ENCODE peak calls at places on chromosomes 1 and 21, in four cellular contexts. Z is WTC11, W is OCI-LY7, P is stomach. Q is an unnamed sample.

GRCh38 chr1:38075191-38075590 is 28.6 kb upstream of the POU3F1 start:
- DNase-seq in W (no peak), Z (no peak), P (no peak), Q (no peak)

GRCh38 chr1:194366705-194367104 is 1180.3 kb upstream of the B3GALT2 start:
- DNase-seq in P (no peak), W (no peak), Z (no peak), Q (no peak)

GRCh38 chr1:110749960-110750359 is 75.2 kb upstream of the KCNA3 start:
- DNase-seq in Z (no peak), W (no peak), P (no peak), Q (no peak)

GRCh38 chr1:11729498-11730428 is 6.2 kb upstream of the AGTRAP start:
- DNase-seq in Z (no peak), P (no peak), W (no peak), Q (no peak)

GRCh38 chr1:167548059-167548932 is 5.3 kb downstream of the CREG1 start:
- DNase-seq in P (no peak), W (no peak), Z (no peak), Q (no peak)

GRCh38 chr1:116933586-116934515 is 24.1 kb downstream of the PTGFRN start:
- DNase-seq in W (no peak), Z (no peak), P (no peak), Q (no peak)

GRCh38 chr1:177091036-177091435 is 73.5 kb downstream of the ASTN1 start:
- DNase-seq in P (no peak), W (no peak), Z (no peak), Q (no peak)

GRCh38 chr1:3924871-3925655 is 25.0 kb upstream of the C1orf174 start:
- DNase-seq in Z (no peak), P (no peak), W (no peak), Q (no peak)

GRCh38 chr1:21852282-21853129 is 40.4 kb downstream of the LDLRAD2 start:
- DNase-seq in Z (no peak), W (peak; percentile 63), P (no peak), Q (no peak)

GRCh38 chr1:12618661-12619395 is 818 bp upstream of the DHRS3 start:
- DNase-seq in P (peak; percentile 65), W (no peak), Z (peak; percentile 64), Q (no peak)

GRCh38 chr1:177948336-177948972 is 21.4 kb downstream of the SEC16B start:
- DNase-seq in P (peak; percentile 66), W (peak; percentile 52), Z (peak; percentile 58), Q (peak; percentile 23)

GRCh38 chr21:31888936-31889371 is 16.1 kb downstream of the HUNK start:
- DNase-seq in P (no peak), W (no peak), Z (no peak), Q (no peak)
- TF ChIP-seq CTCF in P (no peak), W (no peak), Z (no peak), Q (no peak)

GRCh38 chr1:202002447-202002846 is 7.9 kb upstream of the ELF3 start:
- DNase-seq in P (no peak), Z (no peak), W (no peak), Q (no peak)

GRCh38 chr1:202007279-202007678 is 3.1 kb upstream of the ELF3 start:
- DNase-seq in W (no peak), P (peak; percentile 33), Z (no peak), Q (no peak)

GRCh38 chr1:202004711-202005110 is 5.7 kb upstream of the ELF3 start:
- DNase-seq in W (no peak), Z (no peak), P (no peak), Q (no peak)

GRCh38 chr1:202007703-202008489 is 2.5 kb upstream of the ELF3 start:
- DNase-seq in W (no peak), P (peak; percentile 92), Z (peak; percentile 87), Q (no peak)

GRCh38 chr1:202005958-202006357 is 4.4 kb upstream of the ELF3 start:
- DNase-seq in Z (no peak), W (no peak), P (no peak), Q (no peak)
- TF ChIP-seq CTCF in Z (no peak), W (peak; percentile 54), P (no peak), Q (peak; percentile 62)

DNA sequence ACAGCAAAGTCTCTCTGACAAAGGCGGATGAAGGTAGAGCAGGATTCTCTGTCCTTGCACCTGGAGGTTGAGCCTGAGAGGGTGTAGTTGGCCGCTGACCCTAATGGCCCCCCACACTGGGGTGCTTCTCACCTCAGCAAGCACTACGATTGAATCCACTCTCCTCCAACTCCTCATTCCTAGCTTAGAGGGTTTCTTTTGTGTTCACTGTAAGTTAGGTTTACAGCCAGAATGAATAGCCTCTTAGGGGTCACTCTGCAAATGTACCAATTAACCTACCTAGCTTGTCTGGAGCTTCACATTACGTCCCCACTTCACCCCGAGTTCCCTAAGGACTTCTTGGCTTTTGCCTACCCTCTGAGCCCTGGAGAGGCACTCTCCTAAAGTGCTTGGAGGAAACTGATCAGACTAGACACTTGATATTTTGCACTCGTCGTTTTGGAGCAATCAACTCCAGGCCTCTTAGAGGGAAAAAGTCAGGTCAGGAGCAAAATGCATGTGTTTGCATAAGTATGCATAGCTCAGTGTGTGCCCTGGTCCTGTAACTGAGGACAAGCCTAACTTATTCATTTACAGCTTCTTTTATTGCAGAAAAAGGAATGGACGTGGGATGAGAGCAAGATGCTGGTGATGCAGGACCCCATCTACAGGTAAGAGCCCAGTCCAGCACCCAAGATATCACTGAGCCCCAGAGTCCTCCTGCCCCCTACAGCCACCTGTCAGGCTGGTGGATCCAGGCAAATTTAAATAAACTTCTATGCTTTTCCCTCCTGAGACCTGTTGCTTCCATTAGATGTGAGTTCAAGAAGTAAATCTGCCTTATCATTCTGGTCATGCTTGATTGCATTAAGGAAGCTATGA is 76.4 kb downstream of the SPATA46 start:
- DNase-seq in P (no peak), W (no peak), Z (no peak), Q (no peak)
- TF ChIP-seq CTCF in P (no peak), W (no peak), Z (no peak), Q (no peak)

DNA sequence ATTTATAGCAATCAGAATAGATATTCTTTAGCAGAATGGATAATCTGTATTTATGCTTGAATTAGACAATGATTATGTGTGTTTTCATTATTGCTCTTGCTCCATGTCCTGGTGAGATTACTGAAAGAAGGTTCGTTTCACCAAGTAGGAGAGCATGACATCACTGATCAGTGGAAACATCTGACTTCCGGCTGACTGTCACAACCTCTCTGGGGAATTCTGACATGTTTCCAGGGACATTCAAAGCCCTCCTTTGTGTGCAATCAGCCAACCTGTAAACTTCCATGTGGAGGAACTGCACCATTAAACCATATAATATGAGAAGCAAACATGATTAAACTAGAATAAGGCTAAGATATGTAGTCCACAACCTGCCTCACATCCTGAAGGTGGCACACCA is 424.8 kb upstream of the ADGRL4 start:
- DNase-seq in P (no peak), W (peak; percentile 3), Z (no peak), Q (no peak)
- TF ChIP-seq CTCF in P (no peak), W (peak; percentile 36), Z (no peak), Q (no peak)

DNA sequence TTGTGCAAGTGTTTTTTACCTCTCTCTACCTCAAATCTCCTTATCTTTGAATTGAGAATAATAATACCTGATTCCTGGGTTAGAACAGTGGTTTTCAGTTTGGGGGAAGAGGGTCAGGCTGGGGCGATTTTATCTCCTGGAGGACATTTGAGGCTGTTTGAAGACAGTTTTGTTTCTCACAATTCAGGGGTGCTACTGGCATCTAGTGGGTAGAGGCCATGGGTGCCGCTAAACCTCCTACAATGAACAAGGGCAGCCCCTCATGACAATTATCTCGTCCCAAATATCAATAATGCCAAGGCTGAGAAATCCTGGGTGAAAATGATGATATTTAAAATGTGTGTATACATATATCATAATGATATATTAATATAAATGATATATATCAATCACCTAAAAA is 139.1 kb upstream of the USH2A start:
- DNase-seq in W (no peak), Z (peak; percentile 16), P (no peak), Q (no peak)
- TF ChIP-seq CTCF in W (peak; percentile 41), Z (no peak), P (no peak), Q (peak; percentile 25)

GRCh38 chr1:69223156-69223555 is 344.6 kb upstream of the LRRC7 start:
- DNase-seq in W (no peak), Z (no peak), P (no peak), Q (no peak)

GRCh38 chr1:69215883-69216282 is 351.8 kb upstream of the LRRC7 start:
- DNase-seq in Z (no peak), P (no peak), W (no peak), Q (no peak)

GRCh38 chr1:69220672-69221071 is 347.1 kb upstream of the LRRC7 start:
- DNase-seq in Z (no peak), W (no peak), P (no peak), Q (no peak)

DNA sequence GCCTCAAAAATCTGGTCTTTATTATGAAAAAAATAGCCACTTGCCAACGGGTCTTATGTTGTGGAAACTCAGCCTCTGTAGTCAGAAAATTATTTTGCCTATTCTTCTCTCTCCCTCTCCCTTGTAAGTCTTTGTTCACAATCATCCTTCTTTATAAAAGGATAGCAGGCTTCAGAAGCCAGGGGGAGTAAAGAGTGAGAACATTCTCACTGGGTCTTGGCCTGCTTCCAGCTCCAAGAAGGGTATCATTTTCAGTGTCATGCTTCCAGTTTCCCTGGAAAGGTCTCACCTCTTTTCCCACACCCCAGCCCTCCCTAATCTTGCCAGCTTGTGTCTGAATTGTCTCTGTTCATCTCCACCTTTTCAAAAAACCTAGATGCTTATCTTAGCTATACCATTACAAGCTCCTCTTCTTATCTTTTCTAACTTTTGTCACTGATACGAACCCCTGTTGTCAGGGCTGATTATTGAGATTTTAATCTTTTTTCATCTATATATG is 346.2 kb upstream of the LRRC7 start:
- DNase-seq in Z (no peak), P (no peak), W (no peak), Q (no peak)
- TF ChIP-seq CTCF in Z (no peak), P (no peak), W (no peak), Q (peak; percentile 17)

GRCh38 chr1:226972931-226973330 is 32.8 kb downstream of the COQ8A start:
- DNase-seq in Z (no peak), W (no peak), P (no peak), Q (no peak)

GRCh38 chr1:226973371-226973897 is 33.3 kb downstream of the COQ8A start:
- DNase-seq in P (no peak), Z (no peak), W (no peak), Q (no peak)

GRCh38 chr1:226974544-226975258 is 34.6 kb downstream of the COQ8A start:
- DNase-seq in P (no peak), Z (no peak), W (no peak), Q (no peak)

GRCh38 chr1:226975259-226975908 is 35.3 kb downstream of the COQ8A start:
- DNase-seq in P (no peak), Z (no peak), W (no peak), Q (no peak)

GRCh38 chr1:226973898-226974543 is 33.9 kb downstream of the COQ8A start:
- DNase-seq in Z (no peak), W (no peak), P (no peak), Q (no peak)
- TF ChIP-seq CTCF in Z (no peak), W (no peak), P (no peak), Q (no peak)

GRCh38 chr1:159755608-159756007 is 25.2 kb upstream of the DUSP23 start:
- DNase-seq in Z (no peak), W (no peak), P (no peak), Q (no peak)
- TF ChIP-seq CTCF in Z (no peak), W (no peak), P (no peak), Q (no peak)

Q was measured in osteocyte.